ENCODE peak calls at places on chromosomes 16 and 17, in six cellular contexts. Q is ovary, L is stomach, U is H1, N is A549, Z is sigmoid colon. I is an unnamed sample.

GRCh38 chr16:67150058-67150832 is 553 bp downstream of the B3GNT9 start:
- DNase-seq in L (no peak), U (no peak), Z (peak; percentile 78), N (peak; percentile 51), Q (peak; percentile 79), I (no peak)

GRCh38 chr17:17155568-17155967 is 50.6 kb downstream of the PLD6 start:
- DNase-seq in Z (no peak), U (no peak), N (no peak), Q (no peak), L (no peak), I (no peak)

GRCh38 chr16:66167564-66168291 is 198.8 kb upstream of the CDH5 start:
- DNase-seq in L (no peak), Z (no peak), N (no peak), Q (no peak), U (no peak), I (no peak)

GRCh38 chr17:41176744-41177387 is 1.2 kb downstream of the KRTAP4-2 start:
- DNase-seq in N (no peak), L (no peak), Z (no peak), U (no peak), Q (no peak), I (no peak)

GRCh38 chr16:65119905-65120341 is 1.9 kb downstream of the CDH11 start:
- DNase-seq in U (no peak), Z (peak; percentile 66), N (no peak), Q (peak; percentile 53), L (no peak), I (no peak)

GRCh38 chr16:17072104-17072503 is 398.7 kb downstream of the XYLT1 start:
- DNase-seq in N (no peak), L (no peak), U (no peak), Z (no peak), Q (no peak), I (no peak)

GRCh38 chr17:32445976-32446375 is 1.7 kb downstream of the PSMD11 start:
- DNase-seq in Q (no peak), L (no peak), U (no peak), N (peak; percentile 35), Z (no peak), I (no peak)

GRCh38 chr16:46765050-46765449 is 16.9 kb upstream of the MYLK3 start:
- DNase-seq in L (no peak), U (no peak), N (no peak), Q (no peak), Z (no peak), I (no peak)

GRCh38 chr17:47844814-47845453 is 3.9 kb upstream of the SCRN2 start:
- DNase-seq in Q (no peak), N (peak; percentile 80), Z (no peak), L (no peak), U (no peak), I (no peak)

GRCh38 chr16:75108792-75109731 is 7.5 kb downstream of the LDHD start:
- DNase-seq in Z (peak; percentile 97), Q (peak; percentile 89), N (peak; percentile 46), L (peak; percentile 94), U (no peak), I (peak; percentile 61)

GRCh38 chr17:64787255-64787920 is 125.3 kb upstream of the SMURF2 start:
- DNase-seq in Z (peak; percentile 48), U (no peak), N (no peak), L (no peak), Q (no peak), I (no peak)

GRCh38 chr16:66851166-66851964 is 7.2 kb downstream of the CA7 start:
- DNase-seq in Q (peak; percentile 4), L (no peak), Z (no peak), N (no peak), U (no peak), I (no peak)

GRCh38 chr17:41632482-41633105 is 8.2 kb upstream of the KRT17 start:
- DNase-seq in N (no peak), Z (no peak), U (no peak), Q (no peak), L (no peak), I (no peak)

GRCh38 chr17:52235416-52235960 is 77.0 kb upstream of the CA10 start:
- DNase-seq in Q (no peak), Z (no peak), U (no peak), N (no peak), L (no peak), I (no peak)

GRCh38 chr17:81309140-81309858 is 14.2 kb upstream of the SLC38A10 start:
- DNase-seq in Q (no peak), U (no peak), Z (peak; percentile 95), L (peak; percentile 90), N (peak; percentile 99), I (peak; percentile 86)

GRCh38 chr17:67942810-67943209 is 53.5 kb downstream of the C17orf58 start:
- DNase-seq in N (peak; percentile 25), Z (no peak), Q (no peak), L (no peak), U (no peak), I (no peak)

GRCh38 chr17:80917716-80918560 is 73.7 kb upstream of the CHMP6 start:
- DNase-seq in Z (peak; percentile 58), Q (no peak), N (no peak), U (no peak), L (no peak), I (no peak)

DNA sequence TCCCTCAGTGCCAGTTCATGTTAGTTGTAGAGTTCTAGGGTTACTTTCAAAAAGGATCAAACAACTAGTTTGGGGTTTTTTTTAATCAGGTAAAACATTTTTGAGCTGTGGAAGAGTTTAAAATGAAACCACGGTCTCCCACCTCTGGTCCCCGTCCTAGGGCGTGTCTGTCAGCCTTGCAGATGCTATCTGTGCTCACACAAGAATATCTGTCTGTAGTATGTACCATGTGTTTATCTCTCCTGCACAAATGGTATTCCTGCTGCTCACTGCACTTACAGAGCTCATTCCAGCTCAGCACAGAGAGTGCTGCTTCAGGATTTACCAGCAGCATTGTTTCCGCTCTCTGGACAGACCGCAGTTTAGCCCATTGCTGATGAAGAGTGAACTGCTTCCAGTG is 38.9 kb downstream of the UBN1 start:
- DNase-seq in U (no peak), Q (no peak), L (no peak), N (no peak), Z (no peak), I (no peak)
- TF ChIP-seq EP300 in U (no peak), Q (no peak), L (no peak), N (no peak), Z (no peak), I (no peak)

GRCh38 chr17:79777844-79778503 is at the start of gene CBX2:
- DNase-seq in U (no peak), Q (peak; percentile 91), N (peak; percentile 92), L (peak; percentile 77), Z (peak; percentile 86), I (no peak)

GRCh38 chr17:79777166-79777843 is 643 bp upstream of the CBX2 start:
- DNase-seq in Z (peak; percentile 80), Q (peak; percentile 82), U (no peak), L (peak; percentile 29), N (peak; percentile 87), I (no peak)

GRCh38 chr17:79779088-79779529 is 1.2 kb downstream of the CBX2 start:
- DNase-seq in Z (no peak), Q (peak; percentile 54), U (no peak), L (no peak), N (no peak), I (no peak)

GRCh38 chr17:79779661-79780365 is 1.9 kb downstream of the CBX2 start:
- DNase-seq in U (no peak), Z (no peak), Q (no peak), L (no peak), N (no peak), I (no peak)

DNA sequence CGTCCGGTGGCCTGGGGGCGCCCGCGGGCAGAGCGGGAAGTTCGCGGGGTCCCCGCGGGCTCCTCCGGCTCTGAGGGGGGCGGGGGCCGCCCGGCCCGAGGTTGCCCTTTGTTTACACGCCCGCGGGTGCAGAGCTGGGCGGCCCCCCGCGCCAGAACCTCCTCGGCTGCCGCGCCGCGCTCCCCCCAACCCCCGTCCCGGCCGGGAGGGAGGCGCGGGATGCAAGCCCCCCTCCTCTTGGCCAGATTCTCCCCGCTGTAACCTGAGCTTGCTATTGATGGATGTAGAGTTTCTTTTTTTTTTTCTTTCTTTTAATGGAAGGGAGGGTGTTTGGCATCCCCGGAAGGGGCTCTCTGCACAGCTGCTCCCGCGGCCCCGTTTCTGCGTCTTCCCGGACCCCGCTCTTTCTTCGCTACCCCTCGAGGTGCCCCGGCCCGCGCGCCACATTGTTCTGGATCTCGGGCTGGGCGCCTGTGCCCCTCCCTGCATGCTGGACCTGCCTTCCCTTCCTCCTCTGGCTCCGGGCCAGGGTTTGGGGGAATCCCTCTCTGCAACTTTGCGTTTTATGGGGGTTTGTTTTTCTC is 648 bp downstream of the CBX2 start:
- DNase-seq in Z (peak; percentile 66), N (no peak), L (no peak), U (no peak), Q (peak; percentile 70), I (no peak)
- TF ChIP-seq CTCF in Z (no peak), N (peak; percentile 23), L (no peak), U (no peak), Q (no peak), I (no peak)

DNA sequence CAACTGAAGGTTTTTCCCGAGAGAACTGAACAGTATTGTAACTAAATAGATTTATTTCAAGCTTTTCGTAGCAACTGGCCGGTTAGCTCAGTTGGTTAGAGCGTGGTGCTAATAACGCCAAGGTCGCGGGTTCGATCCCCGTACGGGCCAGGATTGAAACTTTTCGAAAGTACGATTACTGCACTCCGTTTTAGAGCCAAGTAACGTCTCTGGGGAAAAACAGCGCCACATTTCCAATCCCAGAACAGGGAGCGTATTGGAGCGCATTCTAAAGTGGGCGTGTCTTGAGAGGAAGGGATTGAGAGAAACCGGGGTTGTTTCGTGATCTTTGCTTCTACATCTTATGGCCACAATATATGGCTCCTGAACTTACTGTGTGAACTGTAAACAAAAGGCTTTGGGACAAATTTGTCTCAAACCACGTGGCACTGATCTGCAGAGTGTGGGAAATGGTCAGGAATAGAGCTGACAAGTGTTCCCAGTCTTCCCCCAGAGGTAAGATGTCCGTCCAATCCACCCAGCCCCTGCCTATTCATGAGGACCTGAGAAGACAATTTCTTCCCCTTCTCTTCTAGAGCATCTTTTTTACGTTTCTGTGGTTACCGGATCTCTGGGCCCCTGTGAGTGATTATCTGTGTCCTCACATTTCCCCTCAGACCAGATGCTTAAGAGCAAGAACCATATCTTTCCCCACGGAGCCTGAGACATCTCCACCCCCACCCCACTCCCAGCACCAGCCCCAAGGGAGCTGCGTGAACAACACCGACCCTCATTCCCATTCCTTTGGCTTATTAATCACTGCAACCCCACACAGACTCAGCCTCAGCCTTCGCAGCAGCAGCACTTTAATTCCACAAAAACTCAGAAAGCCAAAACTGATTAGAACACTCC is 2.2 kb downstream of the BORCS6 start:
- DNase-seq in U (peak; percentile 92), Q (peak; percentile 93), Z (peak; percentile 97), N (peak; percentile 97), L (peak; percentile 95), I (peak; percentile 97)
- TF ChIP-seq EP300 in U (no peak), Q (no peak), Z (no peak), N (no peak), L (no peak), I (peak; percentile 90)

DNA sequence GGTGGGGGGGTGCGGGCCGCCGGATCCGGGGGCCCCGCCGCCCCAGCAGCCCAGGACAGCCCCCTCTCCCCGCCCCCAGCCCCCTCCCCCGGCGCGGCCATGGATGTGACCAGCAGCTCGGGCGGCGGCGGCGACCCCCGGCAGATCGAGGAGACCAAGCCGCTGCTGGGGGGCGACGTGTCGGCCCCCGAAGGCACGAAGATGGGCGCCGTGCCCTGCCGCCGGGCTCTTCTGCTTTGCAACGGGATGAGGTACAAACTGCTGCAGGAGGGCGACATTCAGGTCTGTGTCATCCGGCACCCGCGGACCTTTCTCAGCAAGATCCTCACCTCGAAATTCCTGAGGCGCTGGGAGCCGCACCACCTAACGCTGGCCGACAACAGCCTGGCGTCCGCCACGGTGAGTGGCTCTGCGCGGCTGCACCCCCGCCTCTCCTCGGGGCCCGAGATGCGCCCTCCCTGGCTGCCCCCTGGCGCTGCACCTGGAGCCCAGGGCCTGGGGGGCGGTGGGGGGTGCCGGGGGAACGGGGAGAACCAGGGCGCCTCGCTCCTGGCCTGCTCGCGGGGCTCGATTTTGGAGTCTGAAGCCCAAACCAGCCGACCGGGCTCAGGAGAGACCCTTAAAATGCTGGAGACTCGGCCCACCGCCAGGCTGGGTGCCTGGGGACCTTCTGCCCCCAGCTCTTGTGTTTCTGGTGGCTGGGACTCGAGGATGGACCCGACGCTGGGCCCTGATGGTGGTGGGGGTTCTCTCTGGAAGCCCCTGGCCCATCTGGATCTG is 725 bp downstream of the CMIP start:
- DNase-seq in Q (peak; percentile 68), N (peak; percentile 61), L (peak; percentile 58), U (no peak), Z (peak; percentile 78), I (no peak)
- TF ChIP-seq CTCF in Q (no peak), N (peak; percentile 12), L (no peak), U (no peak), Z (no peak), I (no peak)

I was measured in tibial nerve.